ENCODE peak calls at places on chromosomes 2 and 18, in four cellular contexts. One of them, this sample, is unnamed.

GRCh38 chr2:188367164-188367563 is 75.5 kb downstream of the GULP1 start:
- DNase-seq in K562: no peak
- DNase-seq in GM12878: no peak
- DNase-seq in HepG2: no peak
- DNase-seq in this sample: no peak

GRCh38 chr2:138327967-138328366 is 173.6 kb upstream of the SPOPL start:
- DNase-seq in GM12878: no peak
- DNase-seq in K562: no peak
- DNase-seq in HepG2: no peak
- DNase-seq in this sample: no peak

GRCh38 chr2:241443486-241444223 is 64.7 kb downstream of the STK25 start:
- DNase-seq in K562: no peak
- DNase-seq in HepG2: no peak
- DNase-seq in GM12878: peak
- DNase-seq in this sample: no peak

GRCh38 chr2:180938419-180938818 is 42.0 kb upstream of the UBE2E3 start:
- DNase-seq in HepG2: no peak
- DNase-seq in GM12878: no peak
- DNase-seq in K562: no peak
- DNase-seq in this sample: no peak

GRCh38 chr2:163778045-163778753 is 42.4 kb upstream of the FIGN start:
- DNase-seq in HepG2: no peak
- DNase-seq in GM12878: no peak
- DNase-seq in K562: no peak
- DNase-seq in this sample: peak

GRCh38 chr2:60806988-60807681 is 51.1 kb downstream of the PAPOLG start:
- DNase-seq in HepG2: no peak
- DNase-seq in K562: peak
- DNase-seq in GM12878: peak
- DNase-seq in this sample: no peak

GRCh38 chr2:98463551-98463971 is 18.9 kb downstream of the INPP4A start:
- DNase-seq in K562: no peak
- DNase-seq in HepG2: no peak
- DNase-seq in GM12878: no peak
- DNase-seq in this sample: no peak

GRCh38 chr2:120991401-120991800 is 255.7 kb downstream of the GLI2 start:
- DNase-seq in K562: no peak
- DNase-seq in HepG2: no peak
- DNase-seq in GM12878: no peak
- DNase-seq in this sample: no peak

GRCh38 chr2:205053827-205054410 is 508.6 kb downstream of the PARD3B start:
- DNase-seq in HepG2: no peak
- DNase-seq in GM12878: no peak
- DNase-seq in K562: peak
- DNase-seq in this sample: no peak

GRCh38 chr2:20563833-20564232 is 87.1 kb downstream of the HS1BP3 start:
- DNase-seq in GM12878: no peak
- DNase-seq in K562: no peak
- DNase-seq in HepG2: no peak
- DNase-seq in this sample: no peak
- TF ChIP-seq ESRRA in GM12878: no peak
- TF ChIP-seq ESRRA in K562: no peak
- TF ChIP-seq ESRRA in HepG2: no peak
- TF ChIP-seq ESRRA in this sample: no peak

DNA sequence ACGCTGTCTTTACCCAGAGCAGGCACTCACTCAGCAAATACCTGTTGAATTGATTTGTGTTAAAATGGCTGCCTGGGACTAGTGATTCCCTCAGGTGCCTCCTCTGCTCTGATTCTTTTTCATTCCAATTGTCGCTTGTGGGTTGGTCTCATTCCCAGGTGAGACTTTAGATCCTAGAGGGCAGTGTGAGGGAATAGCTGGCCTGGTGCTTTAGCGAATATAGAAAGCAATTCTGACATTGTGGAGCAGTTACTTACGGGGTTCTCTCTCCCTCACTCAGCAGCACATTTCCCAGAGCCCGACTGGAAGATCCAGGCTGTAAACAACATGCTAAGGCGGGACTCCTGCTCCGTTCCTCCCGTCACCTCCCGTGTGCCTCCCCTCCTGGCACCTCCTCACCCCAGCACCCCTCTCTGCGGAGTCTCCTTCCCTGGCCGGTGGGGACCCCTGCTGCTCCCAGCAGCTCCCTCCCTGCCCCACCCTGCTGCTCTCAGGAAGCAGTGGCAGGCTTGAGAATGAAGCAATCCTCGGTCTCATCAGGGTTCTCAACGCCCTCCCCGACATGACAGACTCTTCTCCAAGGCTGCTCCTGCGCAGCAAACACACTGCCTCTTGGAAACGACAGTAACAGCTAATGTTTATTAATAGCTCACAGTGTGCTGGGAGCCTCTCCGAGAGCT is 26.9 kb downstream of the CELF4 start:
- DNase-seq in GM12878: no peak
- DNase-seq in K562: no peak
- DNase-seq in HepG2: no peak
- DNase-seq in this sample: no peak
- TF ChIP-seq SMC3 in GM12878: no peak
- TF ChIP-seq SMC3 in K562: no peak
- TF ChIP-seq SMC3 in HepG2: no peak
- TF ChIP-seq SMC3 in this sample: no peak

GRCh38 chr18:25126751-25127150 is 225.2 kb downstream of the ZNF521 start:
- DNase-seq in K562: no peak
- DNase-seq in HepG2: no peak
- DNase-seq in GM12878: no peak
- DNase-seq in this sample: no peak
- TF ChIP-seq POLR2AphosphoS2 in K562: no peak
- TF ChIP-seq POLR2AphosphoS2 in HepG2: no peak
- TF ChIP-seq POLR2AphosphoS2 in GM12878: no peak
- TF ChIP-seq POLR2AphosphoS2 in this sample: no peak

GRCh38 chr2:240433973-240434727 is 1.3 kb upstream of the GPC1 start:
- DNase-seq in GM12878: no peak
- DNase-seq in K562: peak
- DNase-seq in HepG2: no peak
- DNase-seq in this sample: peak
- TF ChIP-seq ESRRA in GM12878: no peak
- TF ChIP-seq ESRRA in K562: no peak
- TF ChIP-seq ESRRA in HepG2: no peak
- TF ChIP-seq ESRRA in this sample: no peak